ENCODE peak calls at places on chromosomes 5 and 9, in eight cellular contexts. J is neural progenitor cell, W is PC-9, A is RWPE1, G is GM10248, L is heart right ventricle, I is upper lobe of right lung, T is ovary. B is an unnamed sample.

GRCh38 chr5:120813551-120813950 is 349.5 kb downstream of the PRR16 start:
- DNase-seq in I (no peak), W (no peak), J (no peak), T (no peak), L (no peak), G (no peak), A (no peak), B (no peak)

GRCh38 chr9:35603506-35603985 is 1.5 kb upstream of the TESK1 start:
- DNase-seq in A (peak), I (no peak), J (no peak), L (peak), W (no peak), G (no peak), T (peak), B (no peak)

GRCh38 chr9:72894342-72894741 is 58.5 kb downstream of the ALDH1A1 start:
- DNase-seq in I (no peak), L (no peak), W (no peak), A (no peak), G (no peak), T (no peak), J (peak), B (no peak)

GRCh38 chr5:136374638-136375037 is 9.3 kb upstream of the TRPC7 start:
- DNase-seq in W (no peak), T (no peak), A (no peak), L (no peak), J (no peak), G (no peak), I (no peak), B (no peak)

GRCh38 chr5:104430977-104431620 is 868.5 kb upstream of the NUDT12 start:
- DNase-seq in I (no peak), L (no peak), G (no peak), T (no peak), J (no peak), A (no peak), W (no peak), B (no peak)

GRCh38 chr5:179161901-179162300 is 101.7 kb downstream of the ZNF354C start:
- DNase-seq in T (peak), L (no peak), I (peak), W (no peak), J (no peak), A (no peak), G (no peak), B (no peak)

GRCh38 chr5:138878437-138879235 is 3.5 kb upstream of the LRRTM2 start:
- DNase-seq in G (no peak), L (no peak), A (no peak), J (no peak), W (no peak), T (no peak), I (no peak), B (no peak)

GRCh38 chr5:142474426-142474825 is 149.6 kb upstream of the SPRY4 start:
- DNase-seq in L (no peak), G (no peak), I (no peak), J (no peak), A (peak), T (no peak), W (no peak), B (no peak)

GRCh38 chr5:128083811-128084227 is 253 bp downstream of the SLC12A2 start:
- DNase-seq in A (peak), W (no peak), L (no peak), I (no peak), J (no peak), T (no peak), G (peak), B (peak)

GRCh38 chr5:147691134-147691533 is 91.4 kb downstream of the JAKMIP2 start:
- DNase-seq in T (no peak), J (no peak), W (no peak), G (no peak), L (no peak), A (no peak), I (no peak), B (no peak)

GRCh38 chr9:23907343-23907742 is 81.3 kb upstream of the ELAVL2 start:
- DNase-seq in G (no peak), A (no peak), L (no peak), T (no peak), I (no peak), J (no peak), W (no peak), B (no peak)

GRCh38 chr9:14441976-14442651 is 128.2 kb upstream of the NFIB start:
- DNase-seq in A (no peak), I (no peak), J (peak), L (no peak), W (no peak), T (no peak), G (no peak), B (no peak)

GRCh38 chr5:128015478-128015877 is 68.1 kb upstream of the SLC12A2 start:
- DNase-seq in I (no peak), T (no peak), W (no peak), J (no peak), A (no peak), G (no peak), L (no peak), B (no peak)

GRCh38 chr5:81852277-81853004 is 101.5 kb upstream of the SSBP2 start:
- DNase-seq in J (peak), L (peak), A (no peak), T (peak), W (peak), I (peak), G (peak), B (no peak)

GRCh38 chr9:109652971-109653370 is 127.0 kb upstream of the PALM2AKAP2 start:
- DNase-seq in I (no peak), J (peak), T (no peak), G (no peak), A (peak), W (peak), L (peak), B (no peak)

GRCh38 chr5:88999853-89000252 is 116.9 kb upstream of the MEF2C start:
- DNase-seq in T (no peak), J (no peak), W (no peak), I (no peak), G (no peak), L (no peak), A (no peak), B (no peak)

GRCh38 chr9:111700776-111701175 is 39.4 kb downstream of the GNG10 start:
- DNase-seq in A (no peak), J (no peak), I (no peak), G (no peak), W (no peak), T (no peak), L (no peak), B (no peak)

GRCh38 chr9:121837113-121838010 is 185.9 kb downstream of the DAB2IP start:
- DNase-seq in I (peak), W (no peak), J (no peak), A (no peak), G (no peak), T (peak), L (no peak), B (no peak)

GRCh38 chr9:115595951-115596742 is 478.2 kb upstream of the TNC start:
- DNase-seq in T (no peak), J (peak), W (no peak), G (no peak), A (no peak), L (no peak), I (no peak), B (no peak)

GRCh38 chr9:102845847-102846246 is 149.3 kb upstream of the CYLC2 start:
- DNase-seq in A (no peak), I (no peak), G (no peak), J (no peak), W (no peak), T (no peak), L (no peak), B (no peak)

GRCh38 chr9:95224371-95225015 is 93.0 kb downstream of the FANCC start:
- DNase-seq in I (no peak), W (no peak), L (no peak), A (no peak), T (no peak), G (no peak), J (no peak), B (no peak)

GRCh38 chr5:105146867-105147266 is 1584.3 kb upstream of the NUDT12 start:
- DNase-seq in I (no peak), G (no peak), L (no peak), J (no peak), A (no peak), T (no peak), W (no peak), B (no peak)

GRCh38 chr5:115977988-115978387 is 15.7 kb downstream of the LVRN start:
- DNase-seq in T (no peak), A (no peak), W (peak), J (no peak), I (no peak), L (no peak), G (no peak), B (no peak)

GRCh38 chr5:120872292-120872691 is 408.2 kb downstream of the PRR16 start:
- DNase-seq in I (no peak), G (no peak), T (no peak), J (no peak), W (no peak), A (no peak), L (no peak), B (no peak)

DNA sequence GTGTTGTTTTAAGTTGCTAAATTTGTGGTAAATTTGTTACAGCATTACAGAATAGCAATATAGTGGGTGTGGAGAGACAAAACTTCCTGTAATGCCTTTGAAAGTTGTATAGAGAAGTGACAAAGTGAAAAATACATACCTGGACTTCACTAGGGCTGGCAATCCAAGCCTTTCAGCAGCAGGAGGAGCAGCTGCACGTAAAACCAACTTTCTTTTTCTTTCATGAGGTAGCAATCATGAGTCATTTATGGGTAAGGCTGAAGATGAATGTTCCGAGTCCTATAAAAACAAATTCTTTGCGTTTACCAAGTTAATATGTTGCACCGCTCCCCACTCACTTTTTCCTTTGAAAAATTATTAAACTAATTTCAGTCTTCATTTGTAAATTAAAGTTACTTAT is 1138.2 kb downstream of the TAF11L14 start:
- DNase-seq in A (peak), I (no peak), T (no peak), W (peak), G (no peak), L (no peak), J (peak), B (no peak)
- TF ChIP-seq CTCF in A (peak), I (no peak), T (no peak), W (peak), G (peak), L (no peak), J (peak), B (peak)

GRCh38 chr9:130167927-130168326 is 4.3 kb upstream of the NCS1 start:
- DNase-seq in I (no peak), G (no peak), T (no peak), J (no peak), A (no peak), L (no peak), W (no peak), B (no peak)
- TF ChIP-seq CTCF in I (no peak), G (no peak), T (no peak), J (peak), A (no peak), L (no peak), W (no peak), B (no peak)

DNA sequence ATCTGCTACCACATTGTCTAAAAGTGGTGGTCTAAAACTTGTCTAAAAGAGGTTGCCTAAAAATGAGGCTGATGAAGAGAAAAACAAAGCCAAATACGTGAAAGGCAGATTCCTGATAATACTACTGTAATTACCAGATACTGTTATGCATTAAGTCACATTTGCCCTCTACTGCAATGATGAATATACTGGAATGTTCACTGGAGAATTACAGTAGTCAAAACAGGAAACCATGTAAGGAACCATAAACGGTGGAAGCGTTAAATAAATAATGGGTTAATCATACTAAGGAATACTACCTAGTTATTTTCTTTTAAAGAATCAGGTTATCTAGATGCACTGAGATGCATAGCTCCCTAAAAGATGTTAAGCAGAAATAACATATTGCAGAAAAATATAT is 201.3 kb downstream of the MCTP1 start:
- DNase-seq in W (no peak), T (no peak), L (no peak), J (no peak), A (no peak), G (no peak), I (no peak), B (no peak)
- TF ChIP-seq CTCF in W (no peak), T (no peak), L (no peak), J (no peak), A (no peak), G (no peak), I (no peak), B (no peak)

GRCh38 chr9:107423540-107423939 is 66.0 kb downstream of the KLF4 start:
- DNase-seq in T (no peak), J (no peak), I (no peak), A (no peak), G (no peak), L (no peak), W (no peak), B (no peak)

GRCh38 chr9:107426126-107426525 is 63.4 kb downstream of the KLF4 start:
- DNase-seq in T (no peak), J (no peak), A (no peak), L (no peak), W (no peak), G (no peak), I (no peak), B (no peak)

GRCh38 chr9:107425110-107426025 is 64.2 kb downstream of the KLF4 start:
- DNase-seq in T (peak), I (peak), L (peak), A (peak), J (peak), W (no peak), G (peak), B (peak)

DNA sequence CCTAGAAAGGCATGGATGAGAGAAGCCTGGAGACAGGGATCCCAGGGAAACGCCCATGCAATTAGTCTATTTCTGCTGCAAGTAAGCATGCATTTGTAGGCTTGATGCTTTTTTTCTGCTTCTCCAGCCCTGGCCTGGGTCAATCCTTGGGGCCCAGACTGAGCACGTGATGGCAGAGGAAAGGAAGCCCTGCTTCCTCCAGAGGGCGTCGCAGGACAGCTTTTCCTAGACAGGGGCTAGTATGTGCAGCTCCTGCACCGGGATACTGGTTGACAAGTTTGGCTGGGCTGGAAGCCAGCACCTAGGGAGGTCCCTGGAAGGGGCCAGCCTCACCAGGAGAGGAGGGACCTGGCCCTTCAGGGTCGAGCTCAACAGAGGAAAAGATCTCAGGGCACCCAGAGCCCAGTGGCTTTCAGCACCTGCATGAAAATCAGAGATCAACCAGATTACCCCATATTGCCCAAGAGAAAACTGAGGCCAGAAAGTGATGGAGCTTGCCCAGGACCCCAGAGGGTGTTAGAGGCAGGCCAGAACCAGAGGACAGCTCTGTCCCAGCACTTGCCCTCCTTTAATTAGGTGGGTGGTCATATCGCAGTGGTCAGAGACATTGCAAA is 67.3 kb downstream of the KLF4 start:
- DNase-seq in G (peak), L (peak), W (peak), J (peak), T (peak), A (peak), I (peak), B (peak)
- TF ChIP-seq CTCF in G (peak), L (peak), W (peak), J (peak), T (no peak), A (peak), I (peak), B (peak)

DNA sequence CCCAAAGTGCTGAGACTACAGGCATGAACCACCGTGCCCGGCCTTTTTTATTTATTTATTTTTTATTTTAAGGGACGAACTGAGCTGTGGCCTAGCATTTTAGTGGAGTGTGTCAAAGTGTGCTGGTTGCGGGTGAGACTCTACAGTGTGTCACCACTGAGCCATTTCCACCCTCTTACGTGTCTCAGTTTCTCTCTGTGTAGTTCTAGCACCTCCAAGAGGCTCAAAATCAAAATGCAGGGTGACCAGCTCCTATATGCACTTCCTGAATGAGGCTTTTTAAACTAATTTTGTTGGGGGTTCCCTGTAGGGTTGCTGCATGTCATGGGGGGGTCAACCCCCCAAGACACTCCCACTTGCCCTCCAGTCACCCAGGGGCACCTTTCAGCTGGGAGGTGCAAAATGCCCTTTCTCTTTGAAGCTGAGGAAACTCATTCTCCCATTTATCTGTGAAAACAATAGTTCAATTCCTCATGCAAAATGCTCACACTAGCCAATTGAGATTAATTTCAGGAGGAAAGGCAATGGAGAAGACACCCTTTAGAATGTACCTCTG is 69.3 kb downstream of the COL15A1 start:
- DNase-seq in T (no peak), I (no peak), J (no peak), W (no peak), G (no peak), A (no peak), L (no peak), B (no peak)
- TF ChIP-seq CTCF in T (no peak), I (peak), J (no peak), W (no peak), G (no peak), A (no peak), L (peak), B (no peak)

GRCh38 chr9:78213696-78214095 is 22.2 kb upstream of the CEP78 start:
- DNase-seq in W (no peak), G (no peak), I (no peak), L (no peak), T (no peak), J (peak), A (no peak), B (no peak)
- TF ChIP-seq CTCF in W (no peak), G (no peak), I (peak), L (no peak), T (no peak), J (peak), A (no peak), B (peak)